ENCODE peak calls at places on chromosomes 5 and 9, in seven cellular contexts. Q, R, I, Y, X, P and A are unnamed samples. For H3K4me1, the result is how much of the 10 kb centered on the place peaks cover.

GRCh38 chr5:78779771-78780616 is 131.4 kb upstream of the LHFPL2 start:
- DNase-seq in Q (peak), R (no peak), I (no peak), Y (no peak), X (no peak), P (no peak), A (no peak)

GRCh38 chr9:69877852-69878507 is 57.4 kb downstream of the CFAP95 start:
- DNase-seq in Q (no peak), R (no peak), I (no peak), Y (peak), X (no peak), P (no peak), A (no peak)

GRCh38 chr9:115466784-115467183 is 348.8 kb upstream of the TNC start:
- DNase-seq in Q (no peak), R (no peak), I (no peak), Y (no peak), X (no peak), P (no peak), A (no peak)

GRCh38 chr9:134455951-134456739 is 129.9 kb downstream of the RXRA start:
- DNase-seq in Q (peak), R (no peak), I (no peak), Y (peak), X (peak), P (peak), A (peak)

GRCh38 chr5:115736690-115737005 is 79.8 kb downstream of the CDO1 start:
- DNase-seq in Q (no peak), R (no peak), I (no peak), Y (no peak), X (no peak), P (no peak), A (no peak)

GRCh38 chr5:66701244-66701643 is 105.1 kb downstream of the MAST4 start:
- DNase-seq in Q (no peak), R (no peak), I (no peak), Y (no peak), X (no peak), P (no peak), A (no peak)

GRCh38 chr9:131112374-131113159 is 12.8 kb upstream of the NUP214 start:
- DNase-seq in Q (no peak), R (no peak), I (peak), Y (no peak), X (no peak), P (peak), A (no peak)

GRCh38 chr5:116799401-116799800 is 224.8 kb upstream of the SEMA6A start:
- DNase-seq in Q (no peak), R (no peak), I (no peak), Y (no peak), X (no peak), P (no peak), A (no peak)

GRCh38 chr5:124743534-124744169 is 2.8 kb downstream of the ZNF608 start:
- DNase-seq in Q (no peak), R (no peak), I (no peak), Y (no peak), X (no peak), P (no peak), A (no peak)

GRCh38 chr5:54178991-54179390 is 131.4 kb downstream of the ARL15 start:
- DNase-seq in Q (no peak), R (no peak), I (no peak), Y (no peak), X (no peak), P (no peak), A (no peak)

GRCh38 chr5:125199968-125200841 is 453.8 kb upstream of the ZNF608 start:
- DNase-seq in Q (no peak), R (no peak), I (no peak), Y (no peak), X (no peak), P (peak), A (peak)

GRCh38 chr5:136457390-136458094 is 92.2 kb upstream of the TRPC7 start:
- DNase-seq in Q (no peak), R (no peak), I (peak), Y (no peak), X (no peak), P (no peak), A (no peak)

GRCh38 chr9:35686222-35687203 is 3.2 kb downstream of the TPM2 start:
- DNase-seq in Q (peak), R (no peak), I (peak), Y (no peak), X (no peak), P (no peak), A (no peak)

GRCh38 chr9:78238061-78239038 is 2.5 kb downstream of the CEP78 start:
- DNase-seq in Q (no peak), R (no peak), I (no peak), Y (no peak), X (no peak), P (no peak), A (no peak)

GRCh38 chr9:109497193-109498165 is 628 bp downstream of the PTPN3 start:
- DNase-seq in Q (no peak), R (no peak), I (peak), Y (no peak), X (no peak), P (no peak), A (no peak)

GRCh38 chr5:126028336-126028735 is 394.9 kb upstream of the GRAMD2B start:
- DNase-seq in Q (no peak), R (no peak), I (no peak), Y (no peak), X (no peak), P (no peak), A (no peak)

GRCh38 chr9:36136277-36136893 is at the start of gene GLIPR2:
- DNase-seq in Q (peak), R (no peak), I (peak), Y (peak), X (peak), P (peak), A (peak)

GRCh38 chr5:120139039-120139438 is 325.1 kb upstream of the PRR16 start:
- DNase-seq in Q (no peak), R (no peak), I (no peak), Y (no peak), X (no peak), P (no peak), A (no peak)

GRCh38 chr5:146448783-146449519 is 1.8 kb downstream of the TCERG1 start:
- DNase-seq in Q (no peak), R (no peak), I (no peak), Y (no peak), X (no peak), P (no peak), A (no peak)

GRCh38 chr9:85900504-85901201 is 40.3 kb upstream of the NAA35 start:
- DNase-seq in Q (no peak), R (no peak), I (no peak), Y (peak), X (peak), P (no peak), A (peak)

GRCh38 chr5:95619096-95619495 is 791 bp upstream of the GPR150 start:
- DNase-seq in Q (no peak), R (no peak), I (no peak), Y (no peak), X (no peak), P (no peak), A (no peak)

GRCh38 chr5:63245271-63245670 is 666.7 kb downstream of the LRRC70 start:
- DNase-seq in Q (no peak), R (no peak), I (no peak), Y (no peak), X (no peak), P (no peak), A (no peak)

GRCh38 chr5:93359296-93359957 is 221.6 kb downstream of the NR2F1-AS1 start:
- DNase-seq in Q (no peak), R (no peak), I (no peak), Y (no peak), X (no peak), P (no peak), A (no peak)

GRCh38 chr9:106731910-106732309 is 131.1 kb upstream of the ZNF462 start:
- DNase-seq in Q (no peak), R (no peak), I (no peak), Y (no peak), X (no peak), P (no peak), A (peak)

GRCh38 chr5:73983661-73984060 is 357.7 kb downstream of the ARHGEF28 start:
- DNase-seq in Q (no peak), R (no peak), I (no peak), Y (no peak), X (no peak), P (no peak), A (no peak)

GRCh38 chr9:94980947-94981632 is 254.6 kb downstream of the AOPEP start:
- DNase-seq in Q (no peak), R (no peak), I (no peak), Y (no peak), X (no peak), P (no peak), A (peak)

GRCh38 chr9:88447431-88447830 is 59.2 kb downstream of the SPIN1 start:
- DNase-seq in Q (no peak), R (no peak), I (no peak), Y (no peak), X (no peak), P (no peak), A (no peak)

GRCh38 chr9:13688223-13688989 is 408.9 kb upstream of the MPDZ start:
- DNase-seq in Q (no peak), R (no peak), I (no peak), Y (no peak), X (no peak), P (no peak), A (no peak)

GRCh38 chr5:35319231-35320002 is 89.1 kb upstream of the PRLR start:
- DNase-seq in Q (peak), R (peak), I (peak), Y (no peak), X (no peak), P (peak), A (no peak)

GRCh38 chr9:38008168-38009034 is 60.6 kb downstream of the SHB start:
- DNase-seq in Q (peak), R (peak), I (peak), Y (no peak), X (no peak), P (peak), A (no peak)

GRCh38 chr9:21317956-21318923 is 13.1 kb upstream of the IFNA5 start:
- DNase-seq in Q (no peak), R (no peak), I (no peak), Y (peak), X (peak), P (no peak), A (peak)

GRCh38 chr5:132481243-132482211 is 9.0 kb downstream of the IRF1 start:
- DNase-seq in Q (peak), R (no peak), I (peak), Y (no peak), X (no peak), P (no peak), A (no peak)

GRCh38 chr5:177304392-177305119 is 957 bp downstream of the PRELID1 start:
- DNase-seq in Q (peak), R (no peak), I (no peak), Y (no peak), X (no peak), P (no peak), A (no peak)

GRCh38 chr5:8394965-8395364 is 526.0 kb downstream of the MTRR start:
- DNase-seq in Q (no peak), R (no peak), I (no peak), Y (no peak), X (no peak), P (no peak), A (no peak)

GRCh38 chr9:63817622-63818518 is 1467.1 kb downstream of the FOXD4L5 start:
- DNase-seq in Q (peak), R (peak), I (peak), Y (peak), X (peak), P (peak), A (peak)

GRCh38 chr5:6291961-6292360 is 86.4 kb downstream of the MED10 start:
- DNase-seq in Q (no peak), R (no peak), I (no peak), Y (peak), X (no peak), P (no peak), A (peak)

GRCh38 chr9:35156781-35157180 is 5.0 kb upstream of the UNC13B start:
- DNase-seq in Q (no peak), R (no peak), I (no peak), Y (no peak), X (no peak), P (no peak), A (no peak)

GRCh38 chr5:171272996-171273970 is 35.8 kb upstream of the TLX3 start:
- DNase-seq in Q (no peak), R (no peak), I (no peak), Y (no peak), X (no peak), P (no peak), A (peak)

GRCh38 chr5:372911-373709 is 51.6 kb downstream of the AHRR start:
- DNase-seq in Q (peak), R (no peak), I (no peak), Y (no peak), X (no peak), P (peak), A (peak)
- H3K4me3 ChIP-seq in Q (no peak), R (peak), I (no peak), Y (no peak), X (no peak), P (no peak), A (no peak)

GRCh38 chr5:107572800-107573368 is 97.9 kb downstream of the EFNA5 start:
- DNase-seq in Q (no peak), R (no peak), I (no peak), Y (no peak), X (no peak), P (no peak), A (no peak)
- H3K4me1 ChIP-seq in Q (under half), R (under half), I (under half), Y (under half), X (under half), P (under half), A (half or more)

GRCh38 chr5:65103674-65104035 is 334.9 kb downstream of the CWC27 start:
- DNase-seq in Q (no peak), R (no peak), I (no peak), Y (no peak), X (peak), P (peak), A (no peak)

GRCh38 chr5:65102826-65103673 is 334.3 kb downstream of the CWC27 start:
- DNase-seq in Q (peak), R (no peak), I (peak), Y (peak), X (peak), P (peak), A (peak)

GRCh38 chr5:65100846-65101678 is 332.3 kb downstream of the CWC27 start:
- DNase-seq in Q (peak), R (no peak), I (peak), Y (no peak), X (peak), P (no peak), A (peak)

GRCh38 chr5:65101706-65102105 is 333.0 kb downstream of the CWC27 start:
- DNase-seq in Q (no peak), R (no peak), I (no peak), Y (no peak), X (no peak), P (no peak), A (no peak)

GRCh38 chr5:65102501-65102825 is 333.7 kb downstream of the CWC27 start:
- DNase-seq in Q (no peak), R (no peak), I (no peak), Y (no peak), X (no peak), P (no peak), A (no peak)
- H3K4me3 ChIP-seq in Q (peak), R (peak), I (peak), Y (no peak), X (peak), P (peak), A (peak)

GRCh38 chr9:4983541-4984165 is 1.4 kb upstream of the JAK2 start:
- DNase-seq in Q (no peak), R (no peak), I (no peak), Y (no peak), X (no peak), P (no peak), A (no peak)

GRCh38 chr9:4985376-4986266 is 549 bp downstream of the JAK2 start:
- DNase-seq in Q (peak), R (no peak), I (peak), Y (peak), X (no peak), P (peak), A (no peak)

GRCh38 chr9:4984171-4984570 is 901 bp upstream of the JAK2 start:
- DNase-seq in Q (no peak), R (no peak), I (no peak), Y (no peak), X (no peak), P (no peak), A (no peak)

GRCh38 chr9:4986291-4986690 is 1.2 kb downstream of the JAK2 start:
- DNase-seq in Q (no peak), R (no peak), I (no peak), Y (no peak), X (no peak), P (no peak), A (no peak)

DNA sequence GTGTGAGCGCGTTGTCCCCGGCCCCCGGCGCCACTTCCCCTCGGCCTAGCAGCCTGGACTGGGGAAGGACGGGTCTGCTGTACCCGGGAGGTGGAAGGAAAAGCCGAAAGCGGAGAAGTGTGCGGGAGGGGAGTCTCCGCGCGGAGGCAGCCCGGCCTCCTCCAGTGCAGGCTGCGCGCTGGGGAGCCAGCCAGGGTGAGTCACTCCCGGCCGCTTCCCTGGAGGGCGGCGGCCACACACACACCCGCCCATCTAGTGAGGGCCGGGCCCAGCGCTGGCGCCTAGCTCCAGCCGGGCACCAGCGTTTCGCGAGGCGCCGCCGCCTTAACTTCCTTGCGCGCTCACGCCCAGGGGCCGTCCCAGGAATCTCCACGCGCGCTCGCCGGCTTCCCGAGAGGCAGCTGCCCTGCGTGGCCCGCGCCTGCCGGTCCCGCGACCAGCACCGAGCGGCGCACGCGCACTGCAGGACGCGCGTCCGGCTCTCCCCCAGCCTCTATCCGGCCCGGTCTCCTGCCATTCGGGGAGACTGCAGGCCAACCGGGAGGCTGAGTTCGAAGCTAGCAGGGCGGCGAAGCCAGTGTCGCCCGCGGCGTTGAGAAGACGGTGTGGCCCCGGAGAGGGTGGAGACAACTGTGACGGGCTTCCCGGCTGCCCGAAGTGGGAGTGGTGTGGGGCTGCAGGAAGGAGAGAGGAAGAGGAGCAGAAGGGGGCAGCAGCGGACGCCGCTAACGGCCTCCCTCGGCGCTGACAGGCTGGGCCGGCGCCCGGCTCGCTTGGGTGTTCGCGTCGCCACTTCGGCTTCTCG is at the start of gene JAK2:
- DNase-seq in Q (peak), R (peak), I (peak), Y (peak), X (peak), P (peak), A (peak)
- H3K4me1 ChIP-seq in Q (under half), R (under half), I (under half), Y (under half), X (under half), P (under half), A (under half)

GRCh38 chr5:143495823-143496275 is 92.4 kb upstream of the NR3C1 start:
- DNase-seq in Q (no peak), R (no peak), I (no peak), Y (no peak), X (no peak), P (no peak), A (no peak)
- H3K4me3 ChIP-seq in Q (no peak), R (no peak), I (no peak), Y (no peak), X (no peak), P (peak), A (no peak)

DNA sequence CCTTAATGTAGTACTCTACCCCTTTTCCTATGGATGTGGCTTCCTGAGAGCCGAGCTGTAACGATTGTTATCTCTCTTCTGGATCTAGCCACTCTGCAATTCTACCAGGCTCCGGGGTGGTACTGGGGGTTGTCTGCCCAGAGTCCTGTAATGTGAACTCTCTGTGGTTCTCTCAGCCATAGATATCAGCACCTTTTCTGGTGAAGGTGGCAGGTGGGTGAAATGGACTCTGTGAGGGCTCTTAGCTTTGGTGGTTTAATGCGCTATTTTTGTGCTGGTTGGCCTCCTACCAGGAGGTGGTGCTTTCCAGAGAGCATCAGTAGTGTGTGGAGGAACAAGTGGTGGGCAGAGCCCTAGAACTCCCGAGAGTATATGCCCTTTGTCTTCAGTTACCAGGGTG is 122.1 kb downstream of the GABRG2 start:
- DNase-seq in Q (no peak), R (no peak), I (no peak), Y (no peak), X (no peak), P (no peak), A (no peak)
- H3K4me1 ChIP-seq in Q (under half), R (under half), I (under half), Y (under half), X (under half), P (under half), A (under half)

DNA sequence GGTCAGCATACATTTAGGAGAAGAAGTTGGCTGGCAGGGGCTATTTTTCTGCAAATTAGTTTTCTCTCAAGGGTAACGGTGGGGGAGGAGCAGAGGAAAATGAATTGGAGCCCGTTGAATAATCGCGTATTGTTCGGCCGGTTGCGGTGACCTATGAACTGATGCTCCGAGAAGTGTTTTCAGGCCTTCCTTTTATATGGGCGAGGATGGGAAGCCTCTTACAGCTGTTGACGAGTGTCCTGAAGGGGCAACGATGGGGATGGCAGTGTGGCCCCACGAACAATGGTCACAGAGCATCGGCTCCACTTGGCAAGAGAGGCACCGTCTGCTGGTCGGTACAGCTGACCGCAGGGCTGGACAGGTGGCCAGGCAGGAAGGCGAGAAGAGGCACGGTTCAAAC is 400.7 kb downstream of the ZSWIM6 start:
- DNase-seq in Q (no peak), R (no peak), I (no peak), Y (no peak), X (no peak), P (no peak), A (no peak)
- H3K4me3 ChIP-seq in Q (no peak), R (no peak), I (no peak), Y (no peak), X (no peak), P (no peak), A (no peak)

GRCh38 chr9:130036099-130036498 is 6.9 kb downstream of the FNBP1 start:
- DNase-seq in Q (no peak), R (no peak), I (no peak), Y (no peak), X (no peak), P (no peak), A (no peak)
- H3K4me1 ChIP-seq in Q (under half), R (under half), I (under half), Y (half or more), X (half or more), P (under half), A (under half)

GRCh38 chr9:18438300-18438925 is 35.5 kb upstream of the ADAMTSL1 start:
- DNase-seq in Q (peak), R (no peak), I (peak), Y (no peak), X (no peak), P (peak), A (no peak)
- H3K4me3 ChIP-seq in Q (peak), R (no peak), I (peak), Y (no peak), X (no peak), P (peak), A (no peak)

GRCh38 chr5:159198063-159199036 is 11.0 kb downstream of the RNF145 start:
- DNase-seq in Q (no peak), R (peak), I (no peak), Y (peak), X (no peak), P (no peak), A (no peak)

GRCh38 chr5:159199780-159200179 is 9.6 kb downstream of the RNF145 start:
- DNase-seq in Q (no peak), R (no peak), I (no peak), Y (no peak), X (no peak), P (no peak), A (no peak)

GRCh38 chr5:159195775-159196174 is 13.6 kb downstream of the RNF145 start:
- DNase-seq in Q (no peak), R (no peak), I (no peak), Y (no peak), X (no peak), P (no peak), A (no peak)

GRCh38 chr5:159202151-159202550 is 7.2 kb downstream of the RNF145 start:
- DNase-seq in Q (no peak), R (no peak), I (no peak), Y (no peak), X (no peak), P (no peak), A (no peak)

GRCh38 chr5:159199225-159199624 is 10.1 kb downstream of the RNF145 start:
- DNase-seq in Q (no peak), R (no peak), I (no peak), Y (no peak), X (no peak), P (no peak), A (no peak)
- H3K4me1 ChIP-seq in Q (under half), R (under half), I (under half), Y (under half), X (under half), P (under half), A (under half)